ENCODE peak calls at places on chromosomes 3 and 15, in nine cellular contexts. X is colonic mucosa, C is dorsolateral prefrontal cortex, R is uterus, W is tibial artery, M is lower lobe of right lung, H is ovary, T is upper lobe of right lung, A is OCI-LY7. O is an unnamed sample.

GRCh38 chr3:72372161-72372560 is 476.1 kb downstream of the SHQ1 start:
- DNase-seq in A (no peak), W (no peak), C (no peak), M (no peak), R (no peak), T (no peak), X (no peak), H (no peak), O (no peak)

GRCh38 chr15:70593795-70594194 is 169.6 kb downstream of the UACA start:
- DNase-seq in W (no peak), M (no peak), R (no peak), H (no peak), T (no peak), C (no peak), X (no peak), A (no peak), O (no peak)

GRCh38 chr15:31398677-31399260 is 72.1 kb downstream of the KLF13 start:
- DNase-seq in R (no peak), C (no peak), M (no peak), H (peak), T (no peak), W (no peak), A (no peak), X (peak), O (no peak)

GRCh38 chr15:56977232-56977631 is 58.8 kb downstream of the TCF12 start:
- DNase-seq in A (no peak), C (no peak), T (no peak), R (no peak), X (no peak), W (no peak), M (no peak), H (no peak), O (no peak)

GRCh38 chr3:125119752-125120369 is 64.1 kb upstream of the HEG1 start:
- DNase-seq in W (no peak), C (no peak), A (no peak), M (no peak), H (no peak), R (no peak), T (no peak), X (no peak), O (no peak)

GRCh38 chr3:78846688-78847087 is 921.1 kb downstream of the ROBO1 start:
- DNase-seq in H (no peak), T (no peak), W (no peak), X (no peak), A (no peak), C (no peak), M (no peak), R (no peak), O (no peak)

GRCh38 chr3:44104668-44105321 is 136.9 kb upstream of the TOPAZ1 start:
- DNase-seq in M (no peak), A (no peak), T (no peak), H (no peak), C (no peak), X (no peak), W (no peak), R (no peak), O (peak)

GRCh38 chr3:35537265-35537664 is 102.1 kb upstream of the ARPP21 start:
- DNase-seq in X (no peak), R (no peak), T (no peak), A (no peak), W (no peak), C (no peak), H (no peak), M (no peak), O (no peak)

GRCh38 chr15:67276666-67277065 is 22.1 kb downstream of the IQCH start:
- DNase-seq in M (no peak), A (no peak), X (no peak), C (no peak), W (no peak), R (no peak), T (no peak), H (no peak), O (no peak)

GRCh38 chr3:134625885-134626741 is 24.7 kb downstream of the KY start:
- DNase-seq in R (no peak), M (no peak), H (peak), T (no peak), X (peak), W (no peak), A (no peak), C (no peak), O (no peak)

GRCh38 chr3:99474776-99475175 is 163.6 kb upstream of the COL8A1 start:
- DNase-seq in W (no peak), A (no peak), X (no peak), C (no peak), T (no peak), H (no peak), M (no peak), R (no peak), O (no peak)

GRCh38 chr3:37255990-37256308 is 81.6 kb upstream of the LRRFIP2 start:
- DNase-seq in A (no peak), C (no peak), W (no peak), X (no peak), M (no peak), T (no peak), H (no peak), R (no peak), O (no peak)

GRCh38 chr3:81041331-81041730 is 720.1 kb downstream of the GBE1 start:
- DNase-seq in H (no peak), C (no peak), A (no peak), R (no peak), M (no peak), X (no peak), W (no peak), T (no peak), O (no peak)

GRCh38 chr3:70021267-70021666 is 21.7 kb downstream of the SAMMSON start:
- DNase-seq in C (no peak), A (peak), H (no peak), M (no peak), X (no peak), R (no peak), W (no peak), T (no peak), O (no peak)

GRCh38 chr3:111963424-111963823 is 15.4 kb upstream of the ABHD10 start:
- DNase-seq in A (no peak), H (no peak), W (no peak), C (no peak), R (no peak), M (no peak), T (no peak), X (no peak), O (no peak)

GRCh38 chr3:169161011-169161410 is 502.5 kb downstream of the MECOM start:
- DNase-seq in H (no peak), W (no peak), M (no peak), T (no peak), X (no peak), R (no peak), A (no peak), C (no peak), O (no peak)

GRCh38 chr3:54065140-54065539 is 57.2 kb upstream of the CACNA2D3 start:
- DNase-seq in A (no peak), T (no peak), W (no peak), C (no peak), R (no peak), X (no peak), H (no peak), M (no peak), O (no peak)

GRCh38 chr3:27311400-27311799 is 57.8 kb downstream of the NEK10 start:
- DNase-seq in R (no peak), W (no peak), C (no peak), M (no peak), T (no peak), H (no peak), A (no peak), X (no peak), O (peak)

GRCh38 chr3:124791142-124791541 is 60.9 kb downstream of the UMPS start:
- DNase-seq in W (no peak), R (no peak), T (no peak), A (no peak), X (no peak), M (no peak), H (no peak), C (no peak), O (no peak)

GRCh38 chr3:63193647-63194046 is 84.5 kb upstream of the SYNPR start:
- DNase-seq in H (no peak), X (no peak), W (no peak), M (no peak), T (no peak), C (no peak), R (no peak), A (peak), O (no peak)

GRCh38 chr3:29430558-29430971 is 149.7 kb downstream of the RBMS3 start:
- DNase-seq in M (no peak), A (no peak), H (no peak), T (no peak), W (no peak), X (no peak), R (no peak), C (no peak), O (no peak)

GRCh38 chr3:193522473-193522872 is 32.2 kb downstream of the ATP13A4 start:
- DNase-seq in W (no peak), M (no peak), A (no peak), R (no peak), X (no peak), H (no peak), T (no peak), C (no peak), O (no peak)

GRCh38 chr3:74295479-74295878 is 319.0 kb downstream of the CNTN3 start:
- DNase-seq in C (no peak), T (no peak), R (no peak), H (no peak), M (no peak), W (no peak), X (no peak), A (no peak), O (no peak)

GRCh38 chr15:70956596-70956995 is 64.0 kb downstream of the LRRC49 start:
- DNase-seq in M (no peak), W (no peak), X (no peak), C (no peak), H (no peak), R (no peak), A (no peak), T (no peak), O (no peak)

GRCh38 chr3:135885885-135886284 is 79.6 kb upstream of the PPP2R3A start:
- DNase-seq in R (no peak), M (no peak), A (no peak), C (no peak), W (no peak), T (no peak), H (no peak), X (no peak), O (no peak)

GRCh38 chr3:99128740-99129505 is 227.4 kb upstream of the DCBLD2 start:
- DNase-seq in W (peak), M (no peak), A (no peak), H (no peak), C (no peak), T (no peak), R (no peak), X (no peak), O (no peak)

GRCh38 chr3:9912294-9912935 is 4.5 kb upstream of the IL17RC start:
- DNase-seq in M (no peak), W (no peak), H (no peak), T (no peak), R (no peak), X (no peak), A (no peak), C (no peak), O (no peak)

GRCh38 chr15:31459011-31459748 is 132.5 kb downstream of the KLF13 start:
- DNase-seq in R (peak), M (no peak), W (no peak), H (no peak), A (peak), C (no peak), T (peak), X (no peak), O (peak)

GRCh38 chr3:166697495-166697894 is 682.6 kb downstream of the ZBBX start:
- DNase-seq in T (no peak), R (no peak), C (no peak), W (no peak), H (no peak), A (no peak), M (no peak), X (no peak), O (no peak)

GRCh38 chr3:463793-464192 is 267.2 kb downstream of the CHL1 start:
- DNase-seq in C (no peak), A (peak), R (no peak), H (no peak), X (no peak), T (no peak), M (no peak), W (no peak), O (no peak)
- H3K27ac ChIP-seq in C (no peak), A (peak), R (no peak), H (no peak), X (no peak), T (no peak), M (no peak), W (no peak), O (no peak)

DNA sequence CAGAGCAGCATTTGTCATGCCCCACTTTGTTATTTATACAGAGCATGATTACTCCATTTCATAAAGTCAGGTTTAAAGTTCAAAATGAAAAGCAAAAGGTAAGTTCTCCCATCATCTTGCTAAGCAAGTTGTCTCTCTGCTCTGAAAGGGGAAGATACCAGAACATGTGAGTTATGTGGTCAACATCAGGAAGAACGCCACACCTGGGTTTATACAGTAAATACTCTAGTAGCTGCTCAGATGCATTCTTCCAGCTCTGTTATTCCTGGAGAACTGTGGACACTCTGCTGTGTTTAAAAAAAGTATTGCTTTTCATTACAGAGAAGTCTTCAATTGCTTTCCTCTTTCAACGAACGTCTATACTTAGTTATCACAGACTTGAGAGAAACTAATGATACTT is 145.7 kb downstream of the PLCL2 start:
- DNase-seq in C (no peak), X (no peak), T (no peak), M (no peak), H (no peak), A (peak), W (no peak), R (no peak), O (no peak)
- H3K4me3 ChIP-seq in C (no peak), X (no peak), T (no peak), M (no peak), H (no peak), A (no peak), W (no peak), R (no peak), O (no peak)

DNA sequence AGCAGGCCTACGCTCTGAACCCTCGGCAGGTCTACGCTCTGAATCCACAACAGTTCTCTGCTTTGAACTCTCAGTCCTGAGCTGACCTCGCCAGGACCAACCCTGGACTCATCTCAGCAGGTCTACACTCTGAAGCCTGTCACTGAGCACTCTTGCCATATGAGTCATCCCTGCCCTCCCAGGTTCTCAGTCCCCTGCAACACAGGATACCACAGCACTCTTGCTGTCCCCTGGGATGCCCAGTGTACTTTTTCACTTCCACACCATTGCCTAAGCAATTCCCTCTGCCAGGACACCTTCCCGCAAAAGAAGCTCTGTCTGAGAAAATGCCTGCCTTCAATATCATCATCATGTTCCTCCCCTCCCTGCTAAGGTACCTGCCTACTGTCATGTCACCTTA is 42.0 kb downstream of the NUP210 start:
- DNase-seq in C (no peak), X (no peak), H (no peak), R (no peak), M (no peak), A (no peak), T (no peak), W (no peak), O (no peak)
- H3K27ac ChIP-seq in C (no peak), X (no peak), H (no peak), R (no peak), M (no peak), A (no peak), T (no peak), W (peak), O (no peak)

DNA sequence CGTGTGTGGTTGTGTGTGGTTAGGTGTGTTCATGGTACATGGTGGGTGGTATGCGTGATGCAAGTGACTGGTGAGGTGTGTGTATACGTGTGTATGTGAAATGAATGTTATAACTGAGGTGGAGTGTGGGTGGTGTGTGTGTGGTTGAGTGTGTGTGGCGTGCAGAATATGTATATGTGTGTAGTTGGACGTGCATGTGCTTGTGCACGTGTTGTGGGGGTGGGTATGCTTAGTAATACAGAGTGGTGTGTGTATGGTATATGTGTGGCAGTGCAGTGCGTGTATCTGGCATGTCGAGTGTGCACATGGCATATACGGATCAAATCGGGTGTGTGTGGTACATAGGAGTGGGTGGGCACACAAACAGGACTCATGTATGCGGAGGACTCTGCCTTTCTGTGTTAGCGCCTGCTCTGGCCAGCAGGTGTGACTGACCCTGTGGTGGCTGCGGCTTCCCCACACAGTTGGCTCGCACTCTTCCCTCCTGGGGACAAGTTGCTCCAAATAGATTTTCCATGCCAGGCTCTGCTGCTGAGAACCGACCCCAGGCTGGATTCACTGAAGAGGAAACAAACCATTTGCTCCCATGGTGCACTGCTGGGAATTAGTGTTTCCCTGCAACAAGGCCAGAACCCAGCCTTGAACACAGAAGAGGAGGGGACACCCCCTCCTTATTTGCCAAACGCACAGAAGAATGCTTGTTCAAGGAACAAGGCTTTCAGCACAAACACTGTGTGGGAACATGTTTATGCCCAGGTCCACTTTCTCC is 1.2 kb upstream of the C3orf70 start:
- DNase-seq in T (no peak), M (no peak), H (peak), X (no peak), A (no peak), R (no peak), W (no peak), C (peak), O (no peak)
- H3K4me3 ChIP-seq in T (no peak), M (no peak), H (peak), X (no peak), A (no peak), R (no peak), W (peak), C (peak), O (no peak)

GRCh38 chr3:187850256-187851010 is 105.2 kb upstream of the BCL6 start:
- DNase-seq in R (no peak), T (peak), M (peak), H (peak), A (no peak), C (no peak), X (no peak), W (peak), O (no peak)
- H3K27ac ChIP-seq in R (no peak), T (no peak), M (peak), H (no peak), A (no peak), C (no peak), X (no peak), W (no peak), O (no peak)

GRCh38 chr15:96324900-96325299 is 5.6 kb upstream of the NR2F2 start:
- DNase-seq in A (no peak), R (no peak), C (no peak), M (no peak), H (no peak), X (no peak), W (no peak), T (no peak), O (no peak)
- H3K4me3 ChIP-seq in A (no peak), R (peak), C (peak), M (peak), H (peak), X (no peak), W (peak), T (peak), O (peak)

DNA sequence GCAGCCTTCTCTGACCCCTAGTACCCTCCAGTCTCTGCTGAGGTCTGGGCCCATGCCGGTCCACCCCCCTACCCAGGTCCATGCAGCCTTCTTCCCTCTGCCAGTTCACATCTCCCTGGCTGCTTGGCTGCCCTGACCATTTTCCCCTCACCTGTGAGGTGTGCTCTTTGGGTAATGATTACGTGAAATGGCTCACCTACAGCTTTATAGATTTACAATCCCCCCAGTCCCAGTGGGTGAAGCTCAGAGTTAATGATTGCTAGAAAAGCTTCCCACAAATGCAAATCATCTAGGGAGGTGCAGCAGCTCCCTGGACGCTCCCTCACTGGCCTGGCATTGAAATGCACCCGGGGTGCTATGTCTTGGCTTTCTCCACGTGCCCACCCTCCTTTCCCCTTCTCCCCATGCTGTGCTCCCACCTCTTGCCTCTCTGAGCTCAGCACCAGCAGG is 18.7 kb downstream of the PAQR5 start:
- DNase-seq in A (no peak), C (no peak), R (no peak), H (no peak), M (no peak), W (no peak), T (no peak), X (peak), O (peak)
- H3K27ac ChIP-seq in A (no peak), C (no peak), R (no peak), H (no peak), M (no peak), W (no peak), T (no peak), X (peak), O (no peak)

DNA sequence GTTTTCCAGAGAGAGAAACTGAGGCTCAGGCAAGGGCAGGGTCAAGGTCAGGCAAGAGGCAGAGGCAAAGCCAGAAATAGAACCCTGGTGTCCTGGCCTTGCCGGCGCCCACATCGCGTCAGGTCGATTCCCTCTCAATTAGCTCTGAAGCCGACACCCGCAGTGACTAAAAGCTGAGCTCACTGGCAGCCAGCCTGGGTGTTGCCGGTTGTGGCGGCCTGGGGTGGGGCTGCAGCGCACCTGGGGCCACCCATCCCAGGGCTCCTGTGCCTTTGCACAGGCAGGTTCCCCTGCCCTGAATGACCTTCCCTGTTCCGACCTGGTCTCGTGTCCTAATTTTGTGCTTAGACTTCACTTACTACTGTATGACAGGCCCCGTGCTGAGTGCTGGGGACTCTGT is 6.2 kb downstream of the SEMA3F start:
- DNase-seq in R (no peak), C (no peak), H (no peak), T (no peak), W (no peak), A (no peak), M (no peak), X (peak), O (no peak)
- H3K4me3 ChIP-seq in R (no peak), C (no peak), H (no peak), T (no peak), W (no peak), A (no peak), M (peak), X (no peak), O (no peak)